ENCODE peak calls at places on chromosome 11, in nine cellular contexts. X is ovary, Q is stomach, K is tibial nerve, F is heart left ventricle, S is GM12891, L is IMR-90, Y is H1, G is lower leg skin. O is an unnamed sample.

GRCh38 chr11:82883853-82884252 is 16.4 kb downstream of the PRCP start:
- DNase-seq in L (peak), X (no peak), Y (no peak), Q (no peak), F (peak), K (no peak), S (no peak), G (no peak), O (no peak)

GRCh38 chr11:73564903-73565302 is 33.0 kb downstream of the FAM168A start:
- DNase-seq in Y (no peak), X (no peak), Q (no peak), S (no peak), G (no peak), K (no peak), F (no peak), L (no peak), O (no peak)

GRCh38 chr11:116693206-116694016 is 79.4 kb downstream of the BUD13 start:
- DNase-seq in F (no peak), G (peak), Q (peak), Y (peak), X (no peak), K (no peak), L (no peak), S (no peak), O (no peak)

GRCh38 chr11:129865701-129866100 is 29.7 kb downstream of the NFRKB start:
- DNase-seq in F (no peak), Y (no peak), G (no peak), Q (no peak), K (no peak), L (no peak), X (no peak), S (no peak), O (no peak)

GRCh38 chr11:103699216-103699615 is 337.2 kb upstream of the DDI1 start:
- DNase-seq in X (no peak), Y (no peak), K (no peak), F (no peak), L (no peak), Q (no peak), S (no peak), G (no peak), O (no peak)

GRCh38 chr11:40597546-40598113 is 861.8 kb downstream of the LRRC4C start:
- DNase-seq in Q (no peak), F (no peak), G (no peak), L (no peak), K (no peak), S (no peak), X (no peak), Y (no peak), O (no peak)

GRCh38 chr11:81596709-81597108 is 1137.0 kb downstream of the FAM181B start:
- DNase-seq in F (no peak), K (no peak), S (no peak), G (no peak), L (no peak), Q (no peak), X (no peak), Y (no peak), O (no peak)

GRCh38 chr11:18455686-18456372 is at the start of gene LDHAL6A:
- DNase-seq in K (no peak), F (no peak), Q (no peak), S (no peak), L (no peak), Y (peak), X (peak), G (no peak), O (no peak)

GRCh38 chr11:126282742-126283591 is at the start of gene TIRAP:
- DNase-seq in F (peak), G (peak), S (peak), K (peak), Y (peak), L (peak), Q (peak), X (peak), O (peak)
- TF ChIP-seq POLR2A in F (no peak), G (no peak), S (peak), K (peak), Y (no peak), L (peak), Q (no peak), X (peak), O (peak)

GRCh38 chr11:6647282-6647679 is 8.3 kb downstream of the DCHS1 start:
- DNase-seq in L (peak), K (no peak), Q (no peak), F (peak), G (no peak), S (no peak), X (no peak), Y (no peak), O (no peak)
- TF ChIP-seq POLR2A in L (no peak), K (no peak), Q (no peak), F (no peak), G (no peak), S (no peak), X (no peak), Y (no peak), O (no peak)

DNA sequence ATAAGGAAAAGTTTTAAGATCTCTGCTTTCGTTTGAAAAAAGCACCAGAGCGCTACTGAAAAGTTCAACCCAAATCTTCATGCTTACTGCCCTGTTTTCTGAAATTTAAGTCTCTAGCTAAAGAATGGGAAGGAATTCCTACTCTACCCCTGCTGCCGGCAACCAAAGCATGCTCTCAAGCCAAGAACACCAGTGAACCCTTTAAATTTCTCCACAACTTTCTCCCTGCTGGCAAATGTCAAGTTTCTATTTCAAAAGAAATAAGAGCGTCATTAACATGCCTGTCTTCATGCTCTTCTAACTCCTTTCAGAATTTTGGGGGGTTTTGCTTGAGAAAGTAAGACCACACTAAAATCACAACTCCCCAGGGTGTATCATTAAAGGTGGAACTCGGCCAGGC is 6.8 kb upstream of the SMCO4 start:
- DNase-seq in Q (no peak), Y (no peak), G (no peak), K (no peak), L (no peak), S (no peak), F (no peak), X (no peak), O (no peak)
- TF ChIP-seq POLR2A in Q (no peak), Y (no peak), G (no peak), K (no peak), L (no peak), S (no peak), F (no peak), X (no peak), O (no peak)

DNA sequence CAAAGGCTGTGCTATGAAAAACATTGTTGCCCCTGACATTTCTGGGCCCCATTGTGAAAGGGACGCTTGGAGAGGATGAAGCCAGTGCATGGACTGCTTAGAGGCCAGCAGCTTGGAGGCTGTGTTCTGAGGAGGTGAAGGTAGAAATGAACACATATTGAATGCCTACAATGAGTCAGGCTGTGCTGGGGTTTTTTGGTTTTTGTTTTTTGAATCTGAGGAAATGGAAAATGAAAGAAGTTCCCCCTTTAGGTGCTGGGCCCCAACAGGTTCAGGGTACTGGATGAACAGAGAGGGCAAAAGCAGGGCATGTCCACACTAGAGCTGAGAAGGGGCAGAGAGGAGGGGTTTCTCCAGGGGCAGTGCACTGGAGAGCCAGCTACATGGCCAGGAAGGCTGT is 166.1 kb upstream of the API5 start:
- DNase-seq in F (no peak), Q (no peak), X (no peak), K (no peak), L (no peak), G (no peak), S (no peak), Y (no peak), O (no peak)
- TF ChIP-seq POLR2A in F (no peak), Q (no peak), X (no peak), K (no peak), L (no peak), G (no peak), S (no peak), Y (no peak), O (no peak)

GRCh38 chr11:3159296-3160190 is 5.6 kb downstream of the OSBPL5 start:
- DNase-seq in F (no peak), L (no peak), G (peak), Q (peak), K (peak), X (peak), S (no peak), Y (no peak), O (no peak)

GRCh38 chr11:3161309-3161708 is 3.8 kb downstream of the OSBPL5 start:
- DNase-seq in G (no peak), Y (no peak), X (peak), Q (no peak), L (no peak), S (no peak), K (peak), F (no peak), O (no peak)

GRCh38 chr11:3161720-3162409 is 3.2 kb downstream of the OSBPL5 start:
- DNase-seq in L (no peak), X (peak), K (no peak), Q (no peak), G (no peak), Y (no peak), F (no peak), S (no peak), O (no peak)

GRCh38 chr11:3158821-3159220 is 6.3 kb downstream of the OSBPL5 start:
- DNase-seq in K (no peak), Q (no peak), S (no peak), X (no peak), Y (no peak), L (no peak), F (no peak), G (no peak), O (no peak)

GRCh38 chr11:3160252-3161031 is 4.7 kb downstream of the OSBPL5 start:
- DNase-seq in K (peak), Q (peak), S (no peak), L (peak), F (peak), X (peak), G (peak), Y (peak), O (peak)
- TF ChIP-seq POLR2A in K (no peak), Q (no peak), S (no peak), L (no peak), F (no peak), X (no peak), G (no peak), Y (no peak), O (no peak)

O was measured in erythroblast.